ENCODE peak calls at places on chromosomes 7 and 10, in nine cellular contexts. I is brain microvascular endothelial cell; W is dorsolateral prefrontal cortex; F is IMR-90; R is CD8-positive, alpha-beta T cell; M is cardiac muscle cell; V is PC-3; G is HepG2; E is neural progenitor cell. U is an unnamed sample.

GRCh38 chr10:59872892-59873463 is 33.4 kb downstream of the CCDC6 start:
- DNase-seq in W (no peak), M (peak; percentile 28), F (peak; percentile 97), V (no peak), G (peak; percentile 55), R (no peak), I (peak; percentile 92), E (no peak), U (no peak)

GRCh38 chr7:125173571-125173970 is 243.9 kb upstream of the POT1 start:
- DNase-seq in I (no peak), E (no peak), F (no peak), R (no peak), V (peak; percentile 9), G (no peak), W (no peak), M (no peak), U (no peak)

GRCh38 chr7:155344618-155345433 is 47.1 kb downstream of the INSIG1 start:
- DNase-seq in G (peak; percentile 21), I (peak; percentile 64), V (peak; percentile 72), R (peak; percentile 76), M (peak; percentile 82), F (peak; percentile 64), E (peak; percentile 90), W (peak; percentile 79), U (peak; percentile 76)

GRCh38 chr7:23956769-23957556 is 246.9 kb downstream of the STK31 start:
- DNase-seq in E (peak; percentile 75), V (peak; percentile 22), G (peak; percentile 40), R (no peak), M (peak; percentile 47), I (peak; percentile 11), W (no peak), F (peak; percentile 6), U (no peak)

GRCh38 chr7:83472376-83472775 is 176.6 kb downstream of the SEMA3E start:
- DNase-seq in G (no peak), R (no peak), M (no peak), E (no peak), I (no peak), V (no peak), W (no peak), F (no peak), U (no peak)

GRCh38 chr10:79101560-79101971 is 32.8 kb downstream of the ZMIZ1 start:
- DNase-seq in F (no peak), M (no peak), V (no peak), E (no peak), G (no peak), R (no peak), W (no peak), I (no peak), U (no peak)

GRCh38 chr10:48836605-48837004 is 103.0 kb downstream of the LRRC18 start:
- DNase-seq in V (no peak), I (no peak), W (no peak), F (no peak), G (no peak), R (no peak), M (no peak), E (no peak), U (no peak)

GRCh38 chr7:106367018-106367420 is 82.2 kb upstream of the NAMPT start:
- DNase-seq in I (peak; percentile 14), M (peak; percentile 25), G (peak; percentile 20), F (peak; percentile 22), W (no peak), E (peak; percentile 39), V (peak; percentile 57), R (no peak), U (no peak)

GRCh38 chr10:110165239-110165638 is 42.2 kb upstream of the MXI1 start:
- DNase-seq in E (no peak), W (no peak), I (no peak), V (no peak), G (no peak), M (no peak), F (no peak), R (no peak), U (no peak)

GRCh38 chr7:5296627-5297226 is 14.0 kb downstream of the SLC29A4 start:
- DNase-seq in W (no peak), V (peak; percentile 48), R (peak; percentile 84), I (no peak), G (no peak), F (no peak), M (peak; percentile 67), E (peak; percentile 95), U (peak; percentile 60)

GRCh38 chr7:37153376-37153775 is 295.3 kb downstream of the ELMO1 start:
- DNase-seq in V (no peak), W (no peak), I (no peak), M (no peak), F (no peak), E (no peak), R (no peak), G (no peak), U (no peak)

GRCh38 chr7:80611353-80611752 is 27.1 kb upstream of the CD36 start:
- DNase-seq in F (no peak), G (no peak), V (no peak), R (no peak), E (no peak), M (no peak), I (no peak), W (no peak), U (no peak)

GRCh38 chr10:87862644-87863101 is 660 bp downstream of the KLLN start:
- DNase-seq in G (no peak), F (peak; percentile 57), R (peak; percentile 83), W (no peak), E (peak; percentile 78), M (no peak), I (no peak), V (peak; percentile 34), U (peak; percentile 63)

GRCh38 chr10:102452672-102453340 is 1.5 kb upstream of the C10orf95 start:
- DNase-seq in M (no peak), V (peak; percentile 51), I (peak; percentile 71), F (peak; percentile 85), W (no peak), R (peak; percentile 36), E (no peak), G (no peak), U (no peak)

GRCh38 chr7:34128762-34129161 is 223.4 kb downstream of the BMPER start:
- DNase-seq in V (peak; percentile 19), F (peak; percentile 61), G (no peak), R (no peak), I (peak; percentile 81), M (no peak), E (no peak), W (no peak), U (no peak)

GRCh38 chr7:33339074-33339805 is 209.9 kb downstream of the BBS9 start:
- DNase-seq in G (no peak), V (no peak), W (no peak), I (no peak), R (no peak), F (no peak), E (no peak), M (no peak), U (no peak)

GRCh38 chr7:23590529-23590928 is 6.7 kb upstream of the CCDC126 start:
- DNase-seq in G (no peak), V (no peak), M (no peak), E (no peak), F (no peak), W (no peak), I (no peak), R (no peak), U (no peak)

GRCh38 chr10:69285699-69286098 is 7.4 kb downstream of the HK1 start:
- DNase-seq in F (no peak), W (no peak), M (peak; percentile 36), R (no peak), V (no peak), E (no peak), G (no peak), I (no peak), U (no peak)

GRCh38 chr7:33964417-33965115 is 59.2 kb downstream of the BMPER start:
- DNase-seq in G (no peak), M (no peak), I (no peak), W (no peak), E (no peak), R (no peak), V (no peak), F (no peak), U (no peak)

GRCh38 chr10:77036993-77037734 is 600.4 kb downstream of the KCNMA1 start:
- DNase-seq in V (peak; percentile 74), E (peak; percentile 73), R (no peak), M (peak; percentile 31), I (no peak), G (peak; percentile 9), W (no peak), F (no peak), U (no peak)

GRCh38 chr10:97863808-97864207 is 14.2 kb downstream of the GOLGA7B start:
- DNase-seq in W (no peak), M (no peak), G (no peak), E (no peak), I (no peak), R (no peak), V (no peak), F (no peak), U (no peak)
- TF ChIP-seq CTCF in W (no peak), M (no peak), G (no peak), E (no peak), I (no peak), R (no peak), V (no peak), F (no peak), U (no peak)

GRCh38 chr10:95798307-95798850 is 42.4 kb downstream of the ENTPD1 start:
- DNase-seq in E (no peak), W (no peak), I (no peak), G (no peak), F (no peak), V (no peak), M (no peak), R (no peak), U (no peak)
- H3K27ac ChIP-seq in E (no peak overlapping the region), W (no peak overlapping the region), I (no peak overlapping the region), G (no peak overlapping the region), F (no peak overlapping the region), V (no peak overlapping the region), M (no peak overlapping the region), R (no peak overlapping the region), U (no peak overlapping the region)

DNA sequence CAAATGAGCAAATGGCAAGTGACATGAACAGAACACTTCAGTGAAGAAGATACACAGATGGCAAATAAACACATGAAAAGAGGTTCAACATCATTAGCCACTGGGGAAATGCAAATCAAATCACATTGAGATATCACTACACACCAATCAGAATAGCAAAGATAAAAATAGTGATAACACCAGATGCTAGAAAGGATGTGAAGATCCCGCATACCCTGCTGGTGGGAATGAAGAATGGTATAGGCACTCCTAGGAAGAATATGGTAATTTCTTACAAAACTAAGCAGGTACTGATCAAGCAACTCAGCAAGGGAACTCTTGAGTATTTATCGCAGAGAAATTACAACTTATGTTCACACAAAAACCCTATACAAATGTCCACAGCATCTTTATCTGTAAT is 11.2 kb downstream of the LAMB4 start:
- DNase-seq in E (no peak), G (no peak), W (no peak), I (no peak), V (no peak), F (no peak), R (no peak), M (no peak), U (no peak)
- TF ChIP-seq CTCF in E (peak; percentile 31), G (no peak), W (no peak), I (peak; percentile 45), V (no peak), F (no peak), R (no peak), M (no peak), U (no peak)

DNA sequence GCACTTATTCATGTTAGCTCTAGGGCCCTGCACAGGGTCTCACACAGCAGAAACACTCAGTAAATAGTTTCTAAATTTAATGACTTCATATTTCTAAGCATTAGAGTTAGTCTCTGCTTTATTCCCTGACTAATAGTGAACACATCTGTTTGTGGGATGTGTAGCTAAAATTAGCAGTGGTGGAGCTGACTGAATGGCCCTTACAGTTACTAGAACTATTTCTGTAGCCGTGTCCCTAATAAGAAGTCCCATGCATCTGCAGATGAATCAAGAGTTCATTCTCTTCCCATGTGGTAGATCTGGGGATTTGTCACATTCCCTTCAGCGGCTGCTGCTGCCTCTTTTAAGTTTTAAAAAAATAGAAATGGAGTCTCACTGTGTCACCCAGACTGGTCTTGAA is 11.7 kb downstream of the MAP3K8 start:
- DNase-seq in I (peak; percentile 70), F (peak; percentile 94), R (no peak), W (no peak), E (no peak), G (no peak), V (peak; percentile 12), M (peak; percentile 37), U (no peak)
- H3K27ac ChIP-seq in I (peak overlapping the region; percentile 43), F (peak overlapping the region; percentile 17), R (no peak overlapping the region), W (no peak overlapping the region), E (no peak overlapping the region), G (no peak overlapping the region), V (no peak overlapping the region), M (peak overlapping the region; percentile 84), U (no peak overlapping the region)

U was measured in CD4-positive, alpha-beta T cell.